ENCODE peak calls at places on chromosomes 2 and 18, in nine cellular contexts. S, E, B, F, W, J, M, K and Y are unnamed samples.

GRCh38 chr2:53708988-53709387 is 58.6 kb upstream of the CHAC2 start:
- DNase-seq in B (no peak), S (no peak), W (no peak), K (no peak), J (no peak), M (no peak), F (no peak), E (no peak), Y (no peak)

GRCh38 chr2:26770986-26771586 is 7.0 kb downstream of the SLC35F6 start:
- DNase-seq in B (no peak), J (no peak), W (peak; percentile 96), F (no peak), E (peak; percentile 80), S (peak; percentile 49), M (peak; percentile 37), K (peak; percentile 83), Y (peak; percentile 88)

GRCh38 chr2:148375214-148375613 is 269.3 kb upstream of the EPC2 start:
- DNase-seq in S (no peak), E (no peak), B (no peak), M (no peak), F (no peak), J (no peak), W (no peak), K (peak; percentile 5), Y (no peak)

GRCh38 chr2:240258685-240259084 is 118.2 kb upstream of the OTOS start:
- DNase-seq in K (no peak), B (no peak), E (no peak), W (no peak), S (no peak), F (peak; percentile 40), J (no peak), M (no peak), Y (no peak)

GRCh38 chr2:73210696-73211095 is 3.3 kb upstream of the SMYD5 start:
- DNase-seq in J (no peak), M (no peak), B (no peak), W (no peak), S (no peak), K (no peak), F (no peak), E (no peak), Y (no peak)

GRCh38 chr2:149924028-149924427 is 336.5 kb upstream of the MMADHC start:
- DNase-seq in J (no peak), M (peak; percentile 10), K (peak; percentile 26), S (no peak), F (no peak), W (no peak), E (no peak), B (no peak), Y (no peak)

GRCh38 chr2:195813401-195813800 is 156.4 kb downstream of the SLC39A10 start:
- DNase-seq in E (no peak), J (no peak), W (no peak), K (peak; percentile 5), S (no peak), F (no peak), B (no peak), M (no peak), Y (no peak)

GRCh38 chr2:98601532-98602132 is 6.7 kb downstream of the COA5 start:
- DNase-seq in W (no peak), S (no peak), E (no peak), F (no peak), J (no peak), K (peak; percentile 34), B (no peak), M (peak; percentile 52), Y (peak; percentile 10)

GRCh38 chr2:3636586-3637310 is 21.3 kb upstream of the ALLC start:
- DNase-seq in W (no peak), F (peak; percentile 42), K (no peak), M (no peak), B (no peak), E (no peak), J (no peak), S (no peak), Y (no peak)

GRCh38 chr18:49849331-49850217 is 36.2 kb upstream of the ACAA2 start:
- DNase-seq in B (no peak), E (peak; percentile 47), F (no peak), S (no peak), M (peak; percentile 92), J (peak; percentile 97), W (peak; percentile 70), K (peak; percentile 71), Y (peak; percentile 91)

GRCh38 chr2:137809837-137810236 is 154.4 kb upstream of the HNMT start:
- DNase-seq in J (no peak), E (no peak), B (no peak), W (no peak), K (no peak), S (no peak), M (no peak), F (no peak), Y (no peak)